ENCODE peak calls at places on chromosome 10, in six cellular contexts. Y is H1, K is GM12891, X is K562, V is HepG2, C is GM12878. Z is an unnamed sample.
A peak's percentile ranks its signal among the peaks of the same experiment; 100 is the strongest.

GRCh38 chr10:59991661-59992060 is 85.3 kb upstream of the CCDC6 start:
- DNase-seq in V (no peak), Y (no peak), K (no peak), X (peak; percentile 19), C (no peak), Z (no peak)

GRCh38 chr10:17671307-17671706 is 27.4 kb downstream of the STAM start:
- DNase-seq in X (no peak), V (peak; percentile 91), C (no peak), Y (no peak), K (no peak), Z (no peak)

GRCh38 chr10:75405201-75406143 is 3.9 kb upstream of the ZNF503 start:
- DNase-seq in X (no peak), C (no peak), K (no peak), V (peak; percentile 89), Y (no peak), Z (no peak)

GRCh38 chr10:102676916-102677315 is 32.6 kb downstream of the TRIM8 start:
- DNase-seq in X (no peak), K (no peak), V (no peak), Y (no peak), C (no peak), Z (no peak)

GRCh38 chr10:96687317-96688012 is 32.8 kb downstream of the PIK3AP1 start:
- DNase-seq in X (no peak), V (no peak), K (no peak), Y (no peak), C (no peak), Z (no peak)

GRCh38 chr10:131021967-131022366 is 289.6 kb downstream of the TCERG1L start:
- DNase-seq in X (no peak), V (no peak), Y (no peak), C (no peak), K (no peak), Z (no peak)

GRCh38 chr10:86945361-86946214 is 11.8 kb downstream of the MMRN2 start:
- DNase-seq in K (no peak), Y (peak; percentile 53), V (peak; percentile 44), C (no peak), X (no peak), Z (no peak)

GRCh38 chr10:70780370-70780760 is 4.8 kb downstream of the TBATA start:
- DNase-seq in K (no peak), V (no peak), Y (no peak), X (no peak), C (no peak), Z (no peak)

GRCh38 chr10:103661198-103661950 is 167.9 kb downstream of the NEURL1 start:
- DNase-seq in V (peak; percentile 73), K (no peak), X (no peak), C (no peak), Y (peak; percentile 56), Z (peak; percentile 67)

GRCh38 chr10:34768261-34768971 is 46.7 kb downstream of the PARD3 start:
- DNase-seq in K (no peak), Y (no peak), X (no peak), C (no peak), V (no peak), Z (no peak)

GRCh38 chr10:88227342-88228018 is 355.6 kb downstream of the RNLS start:
- DNase-seq in X (peak; percentile 50), V (no peak), C (no peak), Y (no peak), K (no peak), Z (no peak)

GRCh38 chr10:86642021-86642420 is 12.3 kb upstream of the OPN4 start:
- DNase-seq in C (no peak), V (no peak), X (no peak), Y (no peak), K (no peak), Z (no peak)

GRCh38 chr10:107502263-107502979 is 337.9 kb upstream of the SORCS1 start:
- DNase-seq in C (no peak), Y (no peak), V (no peak), K (no peak), X (no peak), Z (no peak)
- TF ChIP-seq TAF1 in C (no peak), Y (no peak), V (no peak), K (no peak), X (no peak), Z (no peak)

GRCh38 chr10:132307823-132308587 is at the start of gene STK32C:
- DNase-seq in K (peak; percentile 99), V (peak; percentile 68), X (peak; percentile 82), Y (peak; percentile 61), C (no peak), Z (peak; percentile 96)
- TF ChIP-seq POLR2A in K (no peak), V (peak; percentile 62), X (no peak), Y (no peak), C (no peak), Z (no peak)

GRCh38 chr10:71812913-71813590 is 38.0 kb downstream of the PSAP start:
- DNase-seq in V (no peak), X (no peak), K (no peak), C (no peak), Y (no peak), Z (no peak)
- TF ChIP-seq POLR2AphosphoS5 in V (no peak), X (no peak), K (no peak), C (no peak), Y (no peak), Z (no peak)

DNA sequence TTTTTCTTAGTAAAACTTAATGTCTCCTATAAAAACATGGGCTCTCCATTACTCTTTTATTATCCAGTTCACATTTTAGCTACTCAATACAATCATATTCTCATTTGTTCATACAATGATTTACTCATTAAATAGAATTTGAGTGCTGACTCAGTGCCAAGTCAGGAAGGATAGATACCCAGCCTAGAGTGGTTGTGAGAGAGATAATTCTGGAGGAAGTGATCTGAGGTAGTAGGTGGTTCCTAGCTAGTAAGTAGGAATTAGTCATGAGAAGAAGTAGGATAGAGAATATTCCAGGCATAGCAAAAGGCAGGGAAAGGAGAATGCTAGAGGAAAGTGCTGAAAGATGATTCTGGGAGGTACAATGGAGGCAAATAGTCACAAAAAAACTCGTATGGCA is 133.5 kb upstream of the MBL2 start:
- DNase-seq in C (no peak), Y (no peak), V (no peak), X (no peak), K (no peak), Z (no peak)
- TF ChIP-seq TAF1 in C (no peak), Y (no peak), V (no peak), X (no peak), K (no peak), Z (no peak)